ENCODE peak calls at places on chromosomes 7 and 10, in five cellular contexts. One of them, this sample, is unnamed.

GRCh38 chr7:16626388-16626787 is 19.2 kb downstream of the ANKMY2 start:
- DNase-seq in cardiac muscle cell: no peak
- DNase-seq in small intestine: no peak
- DNase-seq in lung: no peak
- DNase-seq in tibial artery: no peak
- DNase-seq in this sample: no peak

GRCh38 chr10:14692344-14693199 is 82.1 kb downstream of the FAM107B start:
- DNase-seq in cardiac muscle cell: no peak
- DNase-seq in small intestine: peak; percentile 39
- DNase-seq in lung: no peak
- DNase-seq in tibial artery: no peak
- DNase-seq in this sample: no peak

GRCh38 chr7:130393095-130393494 is 12.8 kb downstream of the CPA1 start:
- DNase-seq in cardiac muscle cell: no peak
- DNase-seq in small intestine: no peak
- DNase-seq in lung: no peak
- DNase-seq in tibial artery: no peak
- DNase-seq in this sample: no peak

GRCh38 chr10:131786756-131787605 is 113.8 kb upstream of the PPP2R2D start:
- DNase-seq in cardiac muscle cell: peak; percentile 61
- DNase-seq in small intestine: peak; percentile 28
- DNase-seq in lung: no peak
- DNase-seq in tibial artery: peak; percentile 23
- DNase-seq in this sample: peak; percentile 68

GRCh38 chr7:39987641-39988347 is 37.7 kb downstream of the CDK13 start:
- DNase-seq in cardiac muscle cell: no peak
- DNase-seq in small intestine: no peak
- DNase-seq in lung: no peak
- DNase-seq in tibial artery: no peak
- DNase-seq in this sample: no peak

GRCh38 chr10:49694466-49694865 is 15.0 kb downstream of the C10orf53 start:
- DNase-seq in cardiac muscle cell: no peak
- DNase-seq in small intestine: no peak
- DNase-seq in lung: no peak
- DNase-seq in tibial artery: no peak
- DNase-seq in this sample: no peak

GRCh38 chr7:41425926-41426325 is 277.0 kb downstream of the INHBA start:
- DNase-seq in cardiac muscle cell: no peak
- DNase-seq in small intestine: no peak
- DNase-seq in lung: no peak
- DNase-seq in tibial artery: no peak
- DNase-seq in this sample: no peak

GRCh38 chr7:26520483-26520882 is 228.8 kb downstream of the SNX10 start:
- DNase-seq in cardiac muscle cell: no peak
- DNase-seq in small intestine: no peak
- DNase-seq in lung: no peak
- DNase-seq in tibial artery: no peak
- DNase-seq in this sample: no peak

GRCh38 chr10:14093735-14094484 is 236.8 kb downstream of the FRMD4A start:
- DNase-seq in cardiac muscle cell: peak; percentile 10
- DNase-seq in small intestine: no peak
- DNase-seq in lung: no peak
- DNase-seq in tibial artery: no peak
- DNase-seq in this sample: no peak

GRCh38 chr10:76717141-76717540 is 920.5 kb downstream of the KCNMA1 start:
- DNase-seq in cardiac muscle cell: no peak
- DNase-seq in small intestine: no peak
- DNase-seq in lung: no peak
- DNase-seq in tibial artery: no peak
- DNase-seq in this sample: no peak

GRCh38 chr10:22629843-22630228 is 84.5 kb downstream of the PIP4K2A start:
- DNase-seq in cardiac muscle cell: no peak
- DNase-seq in small intestine: no peak
- DNase-seq in lung: no peak
- DNase-seq in tibial artery: no peak
- DNase-seq in this sample: no peak

GRCh38 chr7:155386608-155387007 is 71.3 kb upstream of the EN2 start:
- DNase-seq in cardiac muscle cell: no peak
- DNase-seq in small intestine: no peak
- DNase-seq in lung: no peak
- DNase-seq in tibial artery: no peak
- DNase-seq in this sample: no peak

GRCh38 chr7:140674356-140674800 is 1.6 kb downstream of the ADCK2 start:
- DNase-seq in cardiac muscle cell: no peak
- DNase-seq in small intestine: peak; percentile 49
- DNase-seq in lung: peak; percentile 71
- DNase-seq in tibial artery: peak; percentile 52
- DNase-seq in this sample: no peak

GRCh38 chr10:97422921-97423420 is 3.0 kb upstream of the PGAM1 start:
- DNase-seq in cardiac muscle cell: no peak
- DNase-seq in small intestine: no peak
- DNase-seq in lung: no peak
- DNase-seq in tibial artery: no peak
- DNase-seq in this sample: no peak

GRCh38 chr10:98489561-98490481 is 43.1 kb upstream of the HPS1 start:
- DNase-seq in cardiac muscle cell: no peak
- DNase-seq in small intestine: no peak
- DNase-seq in lung: no peak
- DNase-seq in tibial artery: no peak
- DNase-seq in this sample: no peak

GRCh38 chr7:78479348-78479747 is 680.8 kb downstream of the PHTF2 start:
- DNase-seq in cardiac muscle cell: peak; percentile 69
- DNase-seq in small intestine: no peak
- DNase-seq in lung: no peak
- DNase-seq in tibial artery: no peak
- DNase-seq in this sample: no peak

GRCh38 chr7:90629306-90629918 is 33.3 kb downstream of the CDK14 start:
- DNase-seq in cardiac muscle cell: peak; percentile 62
- DNase-seq in small intestine: peak; percentile 22
- DNase-seq in lung: no peak
- DNase-seq in tibial artery: no peak
- DNase-seq in this sample: no peak

GRCh38 chr10:97356318-97356914 is 21.9 kb upstream of the FRAT2 start:
- DNase-seq in cardiac muscle cell: no peak
- DNase-seq in small intestine: no peak
- DNase-seq in lung: no peak
- DNase-seq in tibial artery: no peak
- DNase-seq in this sample: no peak

GRCh38 chr7:155652156-155653124 is 8.0 kb downstream of the RBM33 start:
- DNase-seq in cardiac muscle cell: no peak
- DNase-seq in small intestine: no peak
- DNase-seq in lung: no peak
- DNase-seq in tibial artery: no peak
- DNase-seq in this sample: no peak

GRCh38 chr10:36224431-36224985 is 582.4 kb upstream of the FZD8 start:
- DNase-seq in cardiac muscle cell: no peak
- DNase-seq in small intestine: no peak
- DNase-seq in lung: no peak
- DNase-seq in tibial artery: no peak
- DNase-seq in this sample: no peak

GRCh38 chr10:111556666-111557065 is 479.8 kb downstream of the ADRA2A start:
- DNase-seq in cardiac muscle cell: no peak
- DNase-seq in small intestine: no peak
- DNase-seq in lung: no peak
- DNase-seq in tibial artery: no peak
- DNase-seq in this sample: no peak

GRCh38 chr7:131845573-131846337 is 289.3 kb upstream of the PODXL start:
- DNase-seq in cardiac muscle cell: no peak
- DNase-seq in small intestine: no peak
- DNase-seq in lung: no peak
- DNase-seq in tibial artery: no peak
- DNase-seq in this sample: no peak

GRCh38 chr7:105267244-105267643 is 121.5 kb downstream of the SRPK2 start:
- DNase-seq in cardiac muscle cell: no peak
- DNase-seq in small intestine: peak; percentile 9
- DNase-seq in lung: no peak
- DNase-seq in tibial artery: no peak
- DNase-seq in this sample: no peak

GRCh38 chr10:99870051-99870730 is 87.8 kb downstream of the ABCC2 start:
- DNase-seq in cardiac muscle cell: no peak
- DNase-seq in small intestine: no peak
- DNase-seq in lung: no peak
- DNase-seq in tibial artery: no peak
- DNase-seq in this sample: no peak

GRCh38 chr10:86661161-86662025 is 6.9 kb upstream of the LDB3 start:
- DNase-seq in cardiac muscle cell: peak; percentile 75
- DNase-seq in small intestine: no peak
- DNase-seq in lung: no peak
- DNase-seq in tibial artery: peak; percentile 68
- DNase-seq in this sample: no peak

GRCh38 chr7:85041599-85042216 is 145.1 kb downstream of the SEMA3D start:
- DNase-seq in cardiac muscle cell: peak; percentile 80
- DNase-seq in small intestine: peak; percentile 77
- DNase-seq in lung: peak; percentile 67
- DNase-seq in tibial artery: peak; percentile 78
- DNase-seq in this sample: peak; percentile 59

GRCh38 chr10:30151581-30152389 is 92.4 kb upstream of the JCAD start:
- DNase-seq in cardiac muscle cell: no peak
- DNase-seq in small intestine: peak; percentile 27
- DNase-seq in lung: peak; percentile 34
- DNase-seq in tibial artery: peak; percentile 84
- DNase-seq in this sample: peak; percentile 71

GRCh38 chr7:33982425-33982786 is 77.1 kb downstream of the BMPER start:
- DNase-seq in cardiac muscle cell: peak; percentile 37
- DNase-seq in small intestine: peak; percentile 19
- DNase-seq in lung: no peak
- DNase-seq in tibial artery: no peak
- DNase-seq in this sample: no peak

GRCh38 chr7:777679-778078 is 50.6 kb upstream of the PRKAR1B start:
- DNase-seq in cardiac muscle cell: no peak
- DNase-seq in small intestine: no peak
- DNase-seq in lung: no peak
- DNase-seq in tibial artery: no peak
- DNase-seq in this sample: no peak

GRCh38 chr7:25754751-25755150 is 397.2 kb upstream of the NFE2L3 start:
- DNase-seq in cardiac muscle cell: no peak
- DNase-seq in small intestine: no peak
- DNase-seq in lung: no peak
- DNase-seq in tibial artery: no peak
- DNase-seq in this sample: no peak

GRCh38 chr10:24894728-24895127 is 57.7 kb downstream of the PRTFDC1 start:
- DNase-seq in cardiac muscle cell: no peak
- DNase-seq in small intestine: no peak
- DNase-seq in lung: no peak
- DNase-seq in tibial artery: no peak
- DNase-seq in this sample: no peak

GRCh38 chr10:24897326-24897926 is 55.0 kb downstream of the PRTFDC1 start:
- DNase-seq in cardiac muscle cell: no peak
- DNase-seq in small intestine: no peak
- DNase-seq in lung: no peak
- DNase-seq in tibial artery: no peak
- DNase-seq in this sample: no peak

GRCh38 chr10:24891823-24892222 is 60.6 kb downstream of the PRTFDC1 start:
- DNase-seq in cardiac muscle cell: no peak
- DNase-seq in small intestine: no peak
- DNase-seq in lung: no peak
- DNase-seq in tibial artery: no peak
- DNase-seq in this sample: no peak

GRCh38 chr10:24893127-24893526 is 59.3 kb downstream of the PRTFDC1 start:
- DNase-seq in cardiac muscle cell: no peak
- DNase-seq in small intestine: no peak
- DNase-seq in lung: no peak
- DNase-seq in tibial artery: no peak
- DNase-seq in this sample: no peak

DNA sequence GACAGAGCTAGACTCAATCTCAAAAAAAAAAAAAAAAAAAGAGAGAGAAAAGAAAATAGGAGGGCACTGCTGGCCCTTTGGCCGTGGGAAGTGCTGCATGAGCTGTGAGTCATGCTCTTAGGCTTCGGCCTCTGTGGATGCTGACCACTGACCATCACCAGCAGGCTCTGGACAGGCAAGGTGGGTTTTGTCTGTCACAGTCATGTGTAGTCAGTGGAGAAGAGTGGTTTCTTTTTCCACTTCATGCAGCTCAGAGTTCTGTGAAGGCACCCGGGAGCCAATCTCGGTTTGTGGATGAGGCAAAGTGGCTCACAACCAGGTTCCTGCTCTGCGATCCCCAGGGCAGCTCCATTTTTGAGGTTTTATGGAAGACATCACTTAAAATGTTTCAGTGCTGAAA is 58.1 kb downstream of the PRTFDC1 start:
- DNase-seq in cardiac muscle cell: no peak
- DNase-seq in small intestine: no peak
- DNase-seq in lung: peak; percentile 35
- DNase-seq in tibial artery: no peak
- DNase-seq in this sample: no peak
- H3K4me3 ChIP-seq in cardiac muscle cell: no peak overlapping the region
- H3K4me3 ChIP-seq in small intestine: peak overlapping the region; percentile 17
- H3K4me3 ChIP-seq in lung: no peak overlapping the region
- H3K4me3 ChIP-seq in tibial artery: no peak overlapping the region
- H3K4me3 ChIP-seq in this sample: no peak overlapping the region

DNA sequence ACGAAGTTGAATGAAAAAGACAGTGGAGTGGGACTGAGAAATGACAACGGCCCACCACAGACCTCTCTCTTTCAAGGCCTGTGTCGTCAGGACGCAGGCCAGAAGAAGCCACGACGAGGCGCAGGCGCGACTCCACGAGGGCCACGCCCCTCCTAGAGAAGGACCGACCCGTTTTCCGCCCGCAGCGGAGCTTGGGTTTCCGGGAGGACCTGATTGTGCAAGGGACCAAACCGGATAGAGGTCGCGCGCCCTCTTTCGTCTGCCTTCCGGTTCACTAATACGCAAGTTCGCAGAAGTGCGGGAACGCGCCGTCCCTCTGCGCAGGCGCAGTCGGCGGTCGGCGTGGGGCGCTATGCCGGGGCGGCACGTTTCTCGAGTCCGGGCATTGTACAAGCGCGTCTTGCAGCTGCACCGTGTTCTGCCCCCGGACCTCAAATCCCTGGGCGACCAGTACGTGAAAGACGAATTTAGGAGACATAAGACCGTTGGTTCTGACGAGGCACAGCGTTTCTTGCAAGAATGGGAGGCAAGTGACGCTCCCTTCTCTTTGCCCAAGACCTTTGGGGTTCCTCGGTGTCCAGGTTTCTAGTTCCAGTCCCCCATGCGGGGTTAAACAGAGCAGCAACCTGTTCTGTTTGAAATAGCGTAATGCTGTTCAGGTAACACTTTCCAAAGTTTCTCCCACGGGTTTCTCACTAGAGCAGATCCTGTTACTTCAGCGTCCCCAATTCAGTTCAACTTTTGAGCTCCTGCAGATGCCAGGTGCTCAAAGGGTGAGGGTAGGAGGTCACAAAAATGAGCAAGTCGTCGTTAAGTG is at the start of gene SDHAF3:
- DNase-seq in cardiac muscle cell: peak; percentile 98
- DNase-seq in small intestine: peak; percentile 98
- DNase-seq in lung: peak; percentile 99
- DNase-seq in tibial artery: peak; percentile 97
- DNase-seq in this sample: peak; percentile 99
- H3K4me3 ChIP-seq in cardiac muscle cell: peak within 1 kb of the TSS; percentile 69
- H3K4me3 ChIP-seq in small intestine: peak within 1 kb of the TSS; percentile 66
- H3K4me3 ChIP-seq in lung: peak within 1 kb of the TSS; percentile 66
- H3K4me3 ChIP-seq in tibial artery: peak within 1 kb of the TSS; percentile 61
- H3K4me3 ChIP-seq in this sample: peak within 1 kb of the TSS; percentile 48

GRCh38 chr7:74028321-74028812 is 394 bp downstream of the ELN start:
- DNase-seq in cardiac muscle cell: no peak
- DNase-seq in small intestine: no peak
- DNase-seq in lung: no peak
- DNase-seq in tibial artery: no peak
- DNase-seq in this sample: no peak
- H3K4me3 ChIP-seq in cardiac muscle cell: no peak overlapping the region
- H3K4me3 ChIP-seq in small intestine: no peak overlapping the region
- H3K4me3 ChIP-seq in lung: peak overlapping the region; percentile 34
- H3K4me3 ChIP-seq in tibial artery: peak overlapping the region; percentile 80
- H3K4me3 ChIP-seq in this sample: peak overlapping the region; percentile 39

GRCh38 chr7:101200862-101201599 is at the start of gene MOGAT3:
- DNase-seq in cardiac muscle cell: no peak
- DNase-seq in small intestine: peak; percentile 99
- DNase-seq in lung: no peak
- DNase-seq in tibial artery: no peak
- DNase-seq in this sample: no peak
- H3K4me3 ChIP-seq in cardiac muscle cell: no peak within 1 kb of the TSS
- H3K4me3 ChIP-seq in small intestine: peak within 1 kb of the TSS; percentile 85
- H3K4me3 ChIP-seq in lung: no peak within 1 kb of the TSS
- H3K4me3 ChIP-seq in tibial artery: no peak within 1 kb of the TSS
- H3K4me3 ChIP-seq in this sample: no peak within 1 kb of the TSS

This sample was measured in lower leg skin.